ENCODE peak calls at places on chromosomes 3 and 15, in four cellular contexts. A is psoas muscle, W is A549, R is right cardiac atrium. U is an unnamed sample. For H3K4me1, the result is how much of the 10 kb centered on the place peaks cover.

GRCh38 chr3:115968871-115969270 is 345.6 kb downstream of the GAP43 start:
- DNase-seq in A (no peak), W (no peak), R (no peak), U (no peak)

GRCh38 chr3:43181202-43181910 is 75.5 kb upstream of the POMGNT2 start:
- DNase-seq in A (no peak), W (no peak), R (no peak), U (no peak)

GRCh38 chr3:157695586-157695985 is 192.4 kb upstream of the VEPH1 start:
- DNase-seq in A (no peak), W (no peak), R (no peak), U (no peak)

GRCh38 chr15:77786956-77787355 is 154.2 kb upstream of the LINGO1 start:
- DNase-seq in A (no peak), W (no peak), R (no peak), U (no peak)

GRCh38 chr15:82537351-82537908 is 2.8 kb downstream of the RPS17 start:
- DNase-seq in A (no peak), W (no peak), R (no peak), U (no peak)

GRCh38 chr3:59766165-59766872 is 716.5 kb upstream of the CFAP20DC start:
- DNase-seq in A (no peak), W (no peak), R (no peak), U (no peak)

GRCh38 chr3:160343132-160343531 is 55.9 kb downstream of the IFT80 start:
- DNase-seq in A (no peak), W (no peak), R (no peak), U (peak)

GRCh38 chr3:196175116-196175625 is 36.0 kb downstream of the ZDHHC19 start:
- DNase-seq in A (peak), W (no peak), R (no peak), U (no peak)

GRCh38 chr3:114408763-114409162 is 114.9 kb downstream of the TIGIT start:
- DNase-seq in A (no peak), W (no peak), R (peak), U (peak)

GRCh38 chr3:47156418-47156817 is 7.5 kb downstream of the SETD2 start:
- DNase-seq in A (no peak), W (no peak), R (no peak), U (no peak)

GRCh38 chr3:47159820-47160219 is 4.1 kb downstream of the SETD2 start:
- DNase-seq in A (no peak), W (no peak), R (no peak), U (peak)

GRCh38 chr3:47159153-47159552 is 4.8 kb downstream of the SETD2 start:
- DNase-seq in A (no peak), W (no peak), R (no peak), U (no peak)

GRCh38 chr3:47161983-47162694 is 1.8 kb downstream of the SETD2 start:
- DNase-seq in A (no peak), W (no peak), R (no peak), U (no peak)

DNA sequence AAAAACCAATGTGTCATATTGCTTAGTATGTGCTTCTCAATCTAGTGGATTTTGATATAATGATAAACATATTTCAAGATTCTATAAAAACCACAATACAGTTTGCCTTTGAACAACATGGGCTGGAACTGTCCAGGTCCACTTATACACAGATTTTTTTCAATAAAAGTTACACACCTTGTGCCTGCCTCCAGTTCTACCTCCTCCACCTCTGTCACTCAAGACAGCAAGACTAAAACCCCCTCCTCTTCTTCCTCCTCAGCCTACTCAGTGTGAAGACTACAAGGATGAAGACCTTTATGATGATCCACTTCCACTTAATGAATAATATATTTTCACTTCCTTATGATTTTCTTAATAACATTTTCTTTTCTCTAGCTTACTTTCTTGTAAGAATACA is 5.7 kb downstream of the SETD2 start:
- DNase-seq in A (no peak), W (no peak), R (no peak), U (no peak)
- H3K4me1 ChIP-seq in A (half or more), W (under half), R (under half), U (under half)

DNA sequence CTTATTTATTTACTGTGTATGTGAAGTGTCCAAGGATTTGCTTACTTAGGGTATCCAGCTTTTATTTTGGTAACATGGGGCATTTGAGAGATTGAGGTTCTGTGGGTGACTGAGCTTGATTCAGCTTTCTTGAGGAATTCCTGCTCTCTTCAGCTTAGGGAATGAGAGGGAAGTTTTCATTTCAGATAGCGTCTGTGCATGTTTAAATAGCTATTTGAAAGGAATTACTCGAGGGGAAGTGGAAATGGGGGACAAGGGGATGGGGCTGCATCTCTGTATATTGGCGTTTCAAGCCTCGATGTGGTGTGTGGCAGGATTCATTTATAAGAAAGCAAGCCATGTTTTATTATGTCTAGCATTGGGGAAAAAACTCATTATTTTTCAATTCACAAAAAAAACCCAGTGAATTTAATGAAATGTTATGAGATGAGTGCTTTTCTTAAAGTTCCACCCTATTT is 1.0 kb downstream of the ATP2C1 start:
- DNase-seq in A (no peak), W (no peak), R (no peak), U (peak)
- H3K4me1 ChIP-seq in A (under half), W (under half), R (under half), U (under half)

GRCh38 chr3:179811321-179812095 is 158.7 kb downstream of the USP13 start:
- DNase-seq in A (no peak), W (peak), R (no peak), U (peak)

GRCh38 chr3:179807588-179807987 is 154.7 kb downstream of the USP13 start:
- DNase-seq in A (no peak), W (no peak), R (no peak), U (no peak)

GRCh38 chr3:179812096-179812382 is 159.2 kb downstream of the USP13 start:
- DNase-seq in A (no peak), W (no peak), R (no peak), U (no peak)

GRCh38 chr3:179806177-179806576 is 153.3 kb downstream of the USP13 start:
- DNase-seq in A (no peak), W (no peak), R (no peak), U (no peak)

GRCh38 chr3:179809639-179810038 is 156.8 kb downstream of the USP13 start:
- DNase-seq in A (no peak), W (no peak), R (no peak), U (no peak)
- H3K4me1 ChIP-seq in A (under half), W (under half), R (under half), U (under half)

DNA sequence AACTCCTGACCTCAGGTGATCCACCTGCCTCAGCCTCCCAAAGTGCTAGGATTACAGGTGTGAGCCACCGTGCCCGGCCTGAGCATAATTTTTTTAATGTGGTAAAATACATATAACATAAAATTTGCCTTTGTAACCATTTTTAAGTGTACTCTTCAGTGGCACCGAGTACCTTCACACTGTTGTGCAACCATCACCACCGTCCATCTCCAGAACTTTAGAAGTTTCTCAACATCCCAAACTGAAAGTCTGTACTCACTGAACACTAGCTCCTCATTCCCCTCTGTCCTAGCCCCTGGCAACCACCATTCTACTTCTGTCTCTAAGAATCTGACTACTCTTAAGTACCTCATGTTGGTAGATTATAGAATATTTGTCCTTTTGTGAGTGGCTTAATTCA is 35.2 kb downstream of the LRIG1 start:
- DNase-seq in A (no peak), W (no peak), R (no peak), U (no peak)
- H3K4me1 ChIP-seq in A (half or more), W (under half), R (under half), U (under half)

GRCh38 chr3:152376351-152377183 is 107.8 kb downstream of the MBNL1 start:
- DNase-seq in A (no peak), W (no peak), R (no peak), U (no peak)
- H3K4me1 ChIP-seq in A (half or more), W (half or more), R (under half), U (under half)

GRCh38 chr3:133573629-133574194 is at the start of gene CDV3:
- DNase-seq in A (no peak), W (no peak), R (no peak), U (no peak)

GRCh38 chr3:133578548-133579191 is 5.2 kb downstream of the CDV3 start:
- DNase-seq in A (no peak), W (peak), R (no peak), U (peak)

GRCh38 chr3:133574260-133574881 is 885 bp downstream of the CDV3 start:
- DNase-seq in A (peak), W (no peak), R (peak), U (peak)

GRCh38 chr3:133575121-133575520 is 1.6 kb downstream of the CDV3 start:
- DNase-seq in A (no peak), W (no peak), R (no peak), U (no peak)

GRCh38 chr3:133576169-133576568 is 2.7 kb downstream of the CDV3 start:
- DNase-seq in A (no peak), W (no peak), R (no peak), U (no peak)
- H3K4me1 ChIP-seq in A (under half), W (under half), R (under half), U (under half)

GRCh38 chr15:62454567-62455172 is 289.6 kb upstream of the C2CD4B start:
- DNase-seq in A (no peak), W (no peak), R (no peak), U (no peak)

GRCh38 chr15:62453356-62453755 is 288.3 kb upstream of the C2CD4B start:
- DNase-seq in A (no peak), W (no peak), R (no peak), U (no peak)

GRCh38 chr15:62452016-62452415 is 286.9 kb upstream of the C2CD4B start:
- DNase-seq in A (no peak), W (no peak), R (no peak), U (peak)

GRCh38 chr15:62453979-62454378 is 288.9 kb upstream of the C2CD4B start:
- DNase-seq in A (no peak), W (no peak), R (no peak), U (no peak)

GRCh38 chr15:62452656-62453055 is 287.6 kb upstream of the C2CD4B start:
- DNase-seq in A (no peak), W (no peak), R (no peak), U (no peak)
- H3K4me1 ChIP-seq in A (half or more), W (under half), R (under half), U (under half)

U was measured in mesendoderm.